ENCODE peak calls at places on chromosome 4, in six cellular contexts. K is mammary epithelial cell, M is upper lobe of left lung, R is tibial artery, B is kidney epithelial cell, D is GM12878. C is an unnamed sample.

GRCh38 chr4:40918330-40918729 is 168.6 kb downstream of the NSUN7 start:
- DNase-seq in M (peak; percentile 67), K (no peak), B (no peak), D (no peak), R (peak; percentile 91), C (peak; percentile 92)

GRCh38 chr4:21898101-21898500 is 50.5 kb downstream of the KCNIP4 start:
- DNase-seq in M (no peak), K (no peak), D (no peak), R (no peak), B (no peak), C (no peak)

GRCh38 chr4:21512351-21512750 is 436.2 kb downstream of the KCNIP4 start:
- DNase-seq in R (no peak), M (no peak), D (no peak), B (no peak), K (peak; percentile 32), C (peak; percentile 48)

GRCh38 chr4:122775987-122776836 is 43.7 kb downstream of the BBS12 start:
- DNase-seq in M (no peak), B (no peak), R (no peak), D (no peak), K (peak; percentile 60), C (no peak)

GRCh38 chr4:76977731-76978350 is 28.3 kb downstream of the SEPTIN11 start:
- DNase-seq in B (no peak), M (no peak), D (no peak), K (peak; percentile 51), R (no peak), C (peak; percentile 11)

GRCh38 chr4:143381171-143382118 is 44.8 kb downstream of the GAB1 start:
- DNase-seq in M (peak; percentile 78), D (no peak), B (peak; percentile 39), R (peak; percentile 89), K (peak; percentile 81), C (peak; percentile 78)

GRCh38 chr4:113052379-113052951 is 3.0 kb downstream of the ANK2 start:
- DNase-seq in D (peak; percentile 47), R (no peak), K (peak; percentile 79), M (no peak), B (peak; percentile 78), C (no peak)

GRCh38 chr4:17447675-17448298 is 64.1 kb downstream of the QDPR start:
- DNase-seq in K (peak; percentile 51), D (peak; percentile 37), M (no peak), R (peak; percentile 41), B (peak; percentile 23), C (peak; percentile 86)

GRCh38 chr4:80006935-80007744 is 65.9 kb downstream of the ANTXR2 start:
- DNase-seq in M (no peak), R (peak; percentile 22), D (no peak), K (no peak), B (no peak), C (peak; percentile 78)

GRCh38 chr4:44016582-44017421 is 431.8 kb downstream of the KCTD8 start:
- DNase-seq in R (no peak), B (no peak), M (no peak), K (no peak), D (no peak), C (no peak)
- H3K4me3 ChIP-seq in R (no peak overlapping the region), B (no peak overlapping the region), M (no peak overlapping the region), K (no peak overlapping the region), D (no peak overlapping the region), C (no peak overlapping the region)

DNA sequence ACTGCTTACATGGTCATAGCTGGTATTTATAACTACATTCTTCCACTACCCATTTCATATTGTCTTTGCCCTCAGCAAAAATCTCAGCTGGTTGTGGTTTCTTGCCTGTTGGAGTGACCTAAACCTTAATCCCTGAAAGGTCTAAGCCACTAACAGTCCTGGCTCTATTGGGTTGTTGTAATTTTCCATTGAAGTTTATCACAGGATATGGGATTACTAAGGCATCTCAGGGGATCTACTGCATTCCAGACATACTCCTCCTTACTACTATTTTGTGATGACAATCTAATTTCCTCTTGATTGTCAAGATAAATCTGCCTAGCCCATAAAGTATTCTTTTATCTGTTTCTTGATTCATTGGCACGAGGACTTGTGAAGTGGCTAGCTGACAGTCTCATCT is 6.2 kb upstream of the OSTC start:
- DNase-seq in D (no peak), R (no peak), M (no peak), K (peak; percentile 20), B (no peak), C (peak; percentile 87)
- TF ChIP-seq CTCF in D (no peak), R (no peak), M (no peak), K (no peak), B (no peak), C (no peak)

GRCh38 chr4:187999406-187999932 is 3.9 kb downstream of the ZFP42 start:
- DNase-seq in K (peak; percentile 53), D (no peak), R (no peak), M (no peak), B (no peak), C (no peak)

GRCh38 chr4:188002751-188003150 is 7.2 kb downstream of the ZFP42 start:
- DNase-seq in K (peak; percentile 23), M (no peak), B (no peak), D (no peak), R (no peak), C (no peak)

GRCh38 chr4:188005561-188005960 is 10.0 kb downstream of the ZFP42 start:
- DNase-seq in R (no peak), M (no peak), D (no peak), K (no peak), B (no peak), C (peak; percentile 87)

GRCh38 chr4:188006285-188006848 is 10.8 kb downstream of the ZFP42 start:
- DNase-seq in M (no peak), K (no peak), R (no peak), D (no peak), B (no peak), C (no peak)

GRCh38 chr4:188002346-188002745 is 6.8 kb downstream of the ZFP42 start:
- DNase-seq in B (no peak), R (no peak), K (peak; percentile 54), D (no peak), M (no peak), C (no peak)
- H3K36me3 ChIP-seq in B (no peaks in the 10 kb centered on the region), R (no peaks in the 10 kb centered on the region), K (no peaks in the 10 kb centered on the region), D (no peaks in the 10 kb centered on the region), M (no peaks in the 10 kb centered on the region), C (no peaks in the 10 kb centered on the region)

DNA sequence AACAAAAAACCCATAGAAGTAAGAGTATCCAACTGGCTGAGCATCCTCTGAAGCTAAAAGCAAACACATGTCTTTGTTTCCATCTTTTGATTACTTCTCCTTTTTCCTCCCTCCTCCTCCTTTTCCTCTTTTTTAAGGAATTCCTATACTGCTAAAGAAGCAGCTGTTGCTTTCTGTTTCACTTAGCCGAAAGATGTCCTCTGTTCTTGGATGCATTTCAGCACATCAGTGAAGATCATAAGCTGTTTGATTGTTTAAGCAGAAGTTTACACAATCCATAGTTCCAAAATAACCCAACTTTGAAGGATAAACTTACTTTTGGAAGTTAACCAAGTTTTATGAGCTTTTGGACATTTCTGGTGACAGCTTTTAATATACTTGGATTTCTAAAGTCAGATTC is 55.1 kb upstream of the TNIP3 start:
- DNase-seq in B (no peak), R (no peak), D (no peak), M (no peak), K (no peak), C (no peak)
- H3K4me3 ChIP-seq in B (no peak overlapping the region), R (no peak overlapping the region), D (no peak overlapping the region), M (no peak overlapping the region), K (no peak overlapping the region), C (no peak overlapping the region)

DNA sequence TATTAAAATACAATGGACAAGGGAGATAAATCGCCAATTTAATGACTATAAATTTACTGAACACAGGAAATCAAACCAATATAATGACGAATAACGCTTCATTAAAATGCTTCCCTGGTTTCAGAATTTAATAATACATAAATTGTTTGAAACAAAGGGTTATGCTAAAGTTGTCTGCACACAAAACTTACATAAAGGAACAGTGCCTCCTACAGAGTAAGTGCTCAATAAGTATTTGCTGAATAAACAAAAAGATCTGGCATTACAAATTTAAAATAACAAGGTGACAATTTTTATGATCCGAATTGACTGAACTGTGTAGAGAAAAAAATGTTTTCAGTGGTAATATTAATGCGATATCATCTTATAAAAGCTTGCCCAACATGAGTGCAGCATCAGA is 69.6 kb downstream of the NOCT start:
- DNase-seq in D (no peak), K (peak; percentile 6), R (no peak), B (no peak), M (no peak), C (no peak)
- TF ChIP-seq CTCF in D (peak; percentile 25), K (peak; percentile 23), R (no peak), B (peak; percentile 28), M (no peak), C (peak; percentile 44)

C was measured in A673.